ENCODE peak calls at places on chromosomes 7 and 10, in eight cellular contexts. One of them, this sample, is unnamed.

GRCh38 chr7:20236790-20237189 is 19.6 kb upstream of the MACC1 start:
- DNase-seq in right atrium auricular region: no peak
- DNase-seq in sigmoid colon: no peak
- DNase-seq in MM.1S: no peak
- DNase-seq in OCI-LY7: no peak
- DNase-seq in GM23248: peak; percentile 69
- DNase-seq in heart right ventricle: no peak
- DNase-seq in keratinocyte: no peak
- DNase-seq in this sample: no peak

GRCh38 chr7:43649755-43650274 is 66.9 kb downstream of the STK17A start:
- DNase-seq in GM23248: no peak
- DNase-seq in MM.1S: peak; percentile 97
- DNase-seq in sigmoid colon: no peak
- DNase-seq in OCI-LY7: peak; percentile 96
- DNase-seq in heart right ventricle: no peak
- DNase-seq in right atrium auricular region: no peak
- DNase-seq in keratinocyte: no peak
- DNase-seq in this sample: no peak

GRCh38 chr10:72455889-72456588 is 101.3 kb upstream of the DNAJB12 start:
- DNase-seq in MM.1S: no peak
- DNase-seq in heart right ventricle: no peak
- DNase-seq in sigmoid colon: no peak
- DNase-seq in OCI-LY7: no peak
- DNase-seq in GM23248: peak; percentile 57
- DNase-seq in right atrium auricular region: no peak
- DNase-seq in keratinocyte: no peak
- DNase-seq in this sample: no peak

GRCh38 chr7:140683657-140684056 is 10.9 kb downstream of the ADCK2 start:
- DNase-seq in heart right ventricle: no peak
- DNase-seq in GM23248: no peak
- DNase-seq in sigmoid colon: no peak
- DNase-seq in right atrium auricular region: no peak
- DNase-seq in MM.1S: no peak
- DNase-seq in keratinocyte: no peak
- DNase-seq in OCI-LY7: no peak
- DNase-seq in this sample: no peak

GRCh38 chr10:67837519-67838314 is at the start of gene DNAJC12:
- DNase-seq in OCI-LY7: peak; percentile 79
- DNase-seq in keratinocyte: no peak
- DNase-seq in MM.1S: peak; percentile 69
- DNase-seq in GM23248: peak; percentile 61
- DNase-seq in sigmoid colon: no peak
- DNase-seq in heart right ventricle: no peak
- DNase-seq in right atrium auricular region: no peak
- DNase-seq in this sample: no peak

GRCh38 chr10:80457554-80458262 is 3.6 kb downstream of the TSPAN14 start:
- DNase-seq in GM23248: no peak
- DNase-seq in MM.1S: no peak
- DNase-seq in heart right ventricle: no peak
- DNase-seq in right atrium auricular region: no peak
- DNase-seq in sigmoid colon: no peak
- DNase-seq in OCI-LY7: no peak
- DNase-seq in keratinocyte: no peak
- DNase-seq in this sample: no peak

GRCh38 chr7:100432621-100433275 is 3.1 kb downstream of the MEPCE start:
- DNase-seq in right atrium auricular region: no peak
- DNase-seq in GM23248: no peak
- DNase-seq in heart right ventricle: no peak
- DNase-seq in keratinocyte: no peak
- DNase-seq in OCI-LY7: no peak
- DNase-seq in MM.1S: no peak
- DNase-seq in sigmoid colon: peak; percentile 40
- DNase-seq in this sample: no peak

GRCh38 chr7:80967536-80968297 is 48.9 kb upstream of the SEMA3C start:
- DNase-seq in keratinocyte: no peak
- DNase-seq in OCI-LY7: no peak
- DNase-seq in MM.1S: no peak
- DNase-seq in sigmoid colon: no peak
- DNase-seq in right atrium auricular region: no peak
- DNase-seq in heart right ventricle: no peak
- DNase-seq in GM23248: no peak
- DNase-seq in this sample: no peak

GRCh38 chr10:124347956-124348355 is 70.8 kb downstream of the OAT start:
- DNase-seq in right atrium auricular region: no peak
- DNase-seq in sigmoid colon: peak; percentile 40
- DNase-seq in OCI-LY7: no peak
- DNase-seq in keratinocyte: no peak
- DNase-seq in MM.1S: no peak
- DNase-seq in GM23248: no peak
- DNase-seq in heart right ventricle: no peak
- DNase-seq in this sample: no peak

GRCh38 chr10:132659206-132660091 is 121.9 kb downstream of the INPP5A start:
- DNase-seq in heart right ventricle: peak; percentile 80
- DNase-seq in OCI-LY7: no peak
- DNase-seq in right atrium auricular region: no peak
- DNase-seq in GM23248: no peak
- DNase-seq in keratinocyte: no peak
- DNase-seq in sigmoid colon: peak; percentile 86
- DNase-seq in MM.1S: no peak
- DNase-seq in this sample: no peak

GRCh38 chr7:69800495-69800894 is 202.2 kb downstream of the AUTS2 start:
- DNase-seq in GM23248: peak; percentile 12
- DNase-seq in OCI-LY7: no peak
- DNase-seq in right atrium auricular region: no peak
- DNase-seq in heart right ventricle: no peak
- DNase-seq in MM.1S: no peak
- DNase-seq in sigmoid colon: no peak
- DNase-seq in keratinocyte: no peak
- DNase-seq in this sample: no peak

GRCh38 chr10:128103229-128103714 is 23.0 kb downstream of the MKI67 start:
- DNase-seq in heart right ventricle: no peak
- DNase-seq in OCI-LY7: no peak
- DNase-seq in MM.1S: no peak
- DNase-seq in sigmoid colon: no peak
- DNase-seq in right atrium auricular region: no peak
- DNase-seq in GM23248: no peak
- DNase-seq in keratinocyte: no peak
- DNase-seq in this sample: no peak

GRCh38 chr7:128941946-128942526 is 4.3 kb downstream of the IRF5 start:
- DNase-seq in right atrium auricular region: no peak
- DNase-seq in GM23248: no peak
- DNase-seq in OCI-LY7: no peak
- DNase-seq in keratinocyte: no peak
- DNase-seq in MM.1S: no peak
- DNase-seq in sigmoid colon: no peak
- DNase-seq in heart right ventricle: no peak
- DNase-seq in this sample: peak; percentile 80

GRCh38 chr7:133253522-133253882 is 624 bp downstream of the EXOC4 start:
- DNase-seq in OCI-LY7: peak; percentile 42
- DNase-seq in right atrium auricular region: no peak
- DNase-seq in GM23248: peak; percentile 51
- DNase-seq in heart right ventricle: no peak
- DNase-seq in keratinocyte: no peak
- DNase-seq in sigmoid colon: no peak
- DNase-seq in MM.1S: peak; percentile 60
- DNase-seq in this sample: no peak

GRCh38 chr7:133255461-133255860 is 2.6 kb downstream of the EXOC4 start:
- DNase-seq in heart right ventricle: no peak
- DNase-seq in OCI-LY7: no peak
- DNase-seq in MM.1S: no peak
- DNase-seq in keratinocyte: no peak
- DNase-seq in GM23248: peak; percentile 6
- DNase-seq in right atrium auricular region: no peak
- DNase-seq in sigmoid colon: no peak
- DNase-seq in this sample: no peak

GRCh38 chr7:133252858-133253521 is at the start of gene EXOC4:
- DNase-seq in GM23248: peak; percentile 99
- DNase-seq in OCI-LY7: peak; percentile 98
- DNase-seq in right atrium auricular region: peak; percentile 97
- DNase-seq in keratinocyte: peak; percentile 78
- DNase-seq in MM.1S: peak; percentile 100
- DNase-seq in sigmoid colon: peak; percentile 97
- DNase-seq in heart right ventricle: peak; percentile 75
- DNase-seq in this sample: peak; percentile 97

GRCh38 chr7:133248901-133249300 is 4.0 kb upstream of the EXOC4 start:
- DNase-seq in heart right ventricle: no peak
- DNase-seq in MM.1S: no peak
- DNase-seq in right atrium auricular region: no peak
- DNase-seq in GM23248: no peak
- DNase-seq in keratinocyte: no peak
- DNase-seq in sigmoid colon: no peak
- DNase-seq in OCI-LY7: no peak
- DNase-seq in this sample: no peak

GRCh38 chr7:133252506-133252857 is 396 bp upstream of the EXOC4 start:
- DNase-seq in heart right ventricle: no peak
- DNase-seq in GM23248: no peak
- DNase-seq in right atrium auricular region: no peak
- DNase-seq in OCI-LY7: no peak
- DNase-seq in sigmoid colon: no peak
- DNase-seq in keratinocyte: no peak
- DNase-seq in MM.1S: no peak
- DNase-seq in this sample: no peak
- H3K4me3 ChIP-seq in heart right ventricle: peak overlapping the region; percentile 94
- H3K4me3 ChIP-seq in GM23248: peak overlapping the region; percentile 98
- H3K4me3 ChIP-seq in right atrium auricular region: no peak overlapping the region
- H3K4me3 ChIP-seq in OCI-LY7: peak overlapping the region; percentile 78
- H3K4me3 ChIP-seq in sigmoid colon: no peak overlapping the region
- H3K4me3 ChIP-seq in keratinocyte: no peak overlapping the region
- H3K4me3 ChIP-seq in MM.1S: peak overlapping the region; percentile 91
- H3K4me3 ChIP-seq in this sample: peak overlapping the region; percentile 91

DNA sequence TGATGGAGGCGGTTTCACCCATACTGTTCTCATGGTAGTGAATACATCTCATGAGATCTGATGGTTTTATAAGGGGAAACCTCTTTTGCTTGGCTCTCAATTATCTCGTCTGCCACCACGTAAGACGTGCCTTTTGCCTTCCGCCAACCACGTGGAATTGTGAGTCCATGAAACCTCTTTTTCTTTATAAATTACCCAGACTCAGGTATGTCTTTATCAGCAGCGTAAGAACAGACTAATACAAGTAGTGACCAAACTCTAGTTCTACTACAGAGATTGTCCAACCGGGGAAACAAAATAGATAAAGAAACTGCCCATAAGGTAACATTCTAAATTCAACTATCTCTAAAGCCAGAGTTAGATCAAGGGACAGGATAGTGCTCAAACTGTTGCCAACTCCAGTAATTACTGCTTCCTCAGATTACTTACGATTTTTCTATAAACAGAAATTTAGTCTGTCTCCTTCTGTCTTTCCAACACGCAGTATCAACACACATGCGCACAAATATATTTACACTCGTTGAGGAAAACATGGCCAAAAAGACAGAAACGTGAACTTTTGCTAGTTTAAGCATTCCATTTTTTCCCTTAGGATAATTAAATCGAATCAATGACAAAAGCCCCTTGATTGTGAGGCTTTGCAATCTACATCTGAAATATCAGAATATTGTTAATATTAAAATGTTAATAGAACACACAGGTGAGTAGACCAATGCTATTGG is 36.9 kb downstream of the CREB3L2 start:
- DNase-seq in GM23248: no peak
- DNase-seq in MM.1S: no peak
- DNase-seq in sigmoid colon: no peak
- DNase-seq in keratinocyte: no peak
- DNase-seq in right atrium auricular region: no peak
- DNase-seq in heart right ventricle: no peak
- DNase-seq in OCI-LY7: no peak
- DNase-seq in this sample: no peak
- H3K4me1 ChIP-seq in GM23248: peaks cover 58% of the 10 kb centered on the region
- H3K4me1 ChIP-seq in MM.1S: no peaks in the 10 kb centered on the region
- H3K4me1 ChIP-seq in sigmoid colon: peaks cover 50% of the 10 kb centered on the region
- H3K4me1 ChIP-seq in keratinocyte: peaks cover 10% of the 10 kb centered on the region
- H3K4me1 ChIP-seq in right atrium auricular region: peaks cover 65% of the 10 kb centered on the region
- H3K4me1 ChIP-seq in heart right ventricle: peaks cover 17% of the 10 kb centered on the region
- H3K4me1 ChIP-seq in OCI-LY7: peaks cover 7% of the 10 kb centered on the region
- H3K4me1 ChIP-seq in this sample: peaks cover 89% of the 10 kb centered on the region

GRCh38 chr10:13848530-13849425 is 262.0 kb downstream of the PRPF18 start:
- DNase-seq in right atrium auricular region: no peak
- DNase-seq in keratinocyte: no peak
- DNase-seq in heart right ventricle: no peak
- DNase-seq in OCI-LY7: no peak
- DNase-seq in MM.1S: no peak
- DNase-seq in sigmoid colon: peak; percentile 41
- DNase-seq in GM23248: no peak
- DNase-seq in this sample: no peak

GRCh38 chr10:13842119-13842518 is 255.4 kb downstream of the PRPF18 start:
- DNase-seq in heart right ventricle: no peak
- DNase-seq in OCI-LY7: no peak
- DNase-seq in keratinocyte: no peak
- DNase-seq in right atrium auricular region: peak; percentile 50
- DNase-seq in MM.1S: no peak
- DNase-seq in sigmoid colon: no peak
- DNase-seq in GM23248: no peak
- DNase-seq in this sample: no peak

GRCh38 chr10:13847201-13847631 is 260.5 kb downstream of the PRPF18 start:
- DNase-seq in keratinocyte: no peak
- DNase-seq in OCI-LY7: no peak
- DNase-seq in heart right ventricle: no peak
- DNase-seq in MM.1S: no peak
- DNase-seq in sigmoid colon: no peak
- DNase-seq in GM23248: no peak
- DNase-seq in right atrium auricular region: no peak
- DNase-seq in this sample: no peak

GRCh38 chr10:13844651-13845050 is 257.9 kb downstream of the PRPF18 start:
- DNase-seq in right atrium auricular region: no peak
- DNase-seq in keratinocyte: no peak
- DNase-seq in MM.1S: no peak
- DNase-seq in GM23248: peak; percentile 10
- DNase-seq in sigmoid colon: no peak
- DNase-seq in OCI-LY7: no peak
- DNase-seq in heart right ventricle: no peak
- DNase-seq in this sample: no peak

GRCh38 chr10:13845897-13846296 is 259.1 kb downstream of the PRPF18 start:
- DNase-seq in keratinocyte: no peak
- DNase-seq in right atrium auricular region: no peak
- DNase-seq in MM.1S: no peak
- DNase-seq in GM23248: no peak
- DNase-seq in heart right ventricle: no peak
- DNase-seq in sigmoid colon: no peak
- DNase-seq in OCI-LY7: no peak
- DNase-seq in this sample: no peak
- H3K27ac ChIP-seq in keratinocyte: no peak overlapping the region
- H3K27ac ChIP-seq in right atrium auricular region: no peak overlapping the region
- H3K27ac ChIP-seq in MM.1S: no peak overlapping the region
- H3K27ac ChIP-seq in GM23248: no peak overlapping the region
- H3K27ac ChIP-seq in heart right ventricle: no peak overlapping the region
- H3K27ac ChIP-seq in sigmoid colon: no peak overlapping the region
- H3K27ac ChIP-seq in OCI-LY7: no peak overlapping the region
- H3K27ac ChIP-seq in this sample: no peak overlapping the region

GRCh38 chr10:20877554-20877953 is 19.6 kb downstream of the NEBL start:
- DNase-seq in heart right ventricle: no peak
- DNase-seq in GM23248: no peak
- DNase-seq in MM.1S: no peak
- DNase-seq in sigmoid colon: no peak
- DNase-seq in OCI-LY7: no peak
- DNase-seq in right atrium auricular region: no peak
- DNase-seq in keratinocyte: no peak
- DNase-seq in this sample: no peak
- H3K4me3 ChIP-seq in heart right ventricle: no peak overlapping the region
- H3K4me3 ChIP-seq in GM23248: no peak overlapping the region
- H3K4me3 ChIP-seq in MM.1S: no peak overlapping the region
- H3K4me3 ChIP-seq in sigmoid colon: no peak overlapping the region
- H3K4me3 ChIP-seq in OCI-LY7: no peak overlapping the region
- H3K4me3 ChIP-seq in right atrium auricular region: no peak overlapping the region
- H3K4me3 ChIP-seq in keratinocyte: no peak overlapping the region
- H3K4me3 ChIP-seq in this sample: no peak overlapping the region